ENCODE peak calls at places on chromosomes 6 and 20, in nine cellular contexts. E is lower lobe of right lung, W is GM23338, H is left lung, J is HFFc6, Y is Caco-2, X is fibroblast of the aortic adventitia, K is adrenal gland, Q is MM.1S. R is an unnamed sample.

GRCh38 chr20:57142667-57143066 is 123.8 kb downstream of the BMP7 start:
- DNase-seq in K (no peak), H (no peak), Y (no peak), W (no peak), E (no peak), J (no peak), Q (no peak), X (no peak), R (no peak)

GRCh38 chr20:58868795-58869194 is 16.3 kb downstream of the GNAS start:
- DNase-seq in Y (peak), X (no peak), H (no peak), Q (no peak), W (peak), K (no peak), E (no peak), J (no peak), R (no peak)

GRCh38 chr6:136012198-136012884 is 160.8 kb downstream of the PDE7B start:
- DNase-seq in K (no peak), W (no peak), J (peak), X (peak), Q (no peak), E (no peak), Y (no peak), H (no peak), R (no peak)

GRCh38 chr20:48184229-48184628 is 398.9 kb upstream of the SULF2 start:
- DNase-seq in W (no peak), K (no peak), X (no peak), E (no peak), H (no peak), Y (no peak), J (no peak), Q (no peak), R (no peak)

GRCh38 chr20:18004389-18005031 is 35.7 kb downstream of the MGME1 start:
- DNase-seq in H (no peak), Q (no peak), W (no peak), J (no peak), K (no peak), X (peak), E (no peak), Y (no peak), R (no peak)

GRCh38 chr6:73798592-73798991 is 102.6 kb downstream of the CD109 start:
- DNase-seq in X (peak), W (peak), J (peak), Q (no peak), H (no peak), E (no peak), Y (peak), K (peak), R (no peak)

GRCh38 chr20:60528141-60528540 is 569.9 kb downstream of the CDH26 start:
- DNase-seq in W (no peak), Q (no peak), Y (no peak), J (peak), K (no peak), E (peak), H (no peak), X (no peak), R (no peak)

GRCh38 chr6:97669191-97669651 is 386.2 kb upstream of the MMS22L start:
- DNase-seq in E (no peak), Q (no peak), K (peak), H (no peak), J (no peak), Y (no peak), X (peak), W (peak), R (no peak)

GRCh38 chr6:10719386-10720228 is 3.3 kb upstream of the TMEM14C start:
- DNase-seq in Y (no peak), H (no peak), E (no peak), W (no peak), J (no peak), K (no peak), Q (peak), X (peak), R (no peak)

GRCh38 chr6:6497541-6497940 is 91.0 kb upstream of the LY86 start:
- DNase-seq in Y (no peak), X (no peak), E (no peak), J (no peak), H (peak), Q (no peak), K (no peak), W (no peak), R (no peak)

GRCh38 chr6:6492675-6493074 is 95.8 kb upstream of the LY86 start:
- DNase-seq in H (no peak), X (no peak), K (no peak), J (no peak), Q (no peak), W (no peak), E (no peak), Y (no peak), R (no peak)

GRCh38 chr6:6491761-6492160 is 96.8 kb upstream of the LY86 start:
- DNase-seq in E (no peak), X (no peak), W (no peak), J (no peak), Y (no peak), K (no peak), Q (no peak), H (no peak), R (no peak)

GRCh38 chr6:6495851-6496250 is 92.7 kb upstream of the LY86 start:
- DNase-seq in J (no peak), E (no peak), W (no peak), Q (no peak), K (no peak), X (no peak), Y (no peak), H (no peak), R (no peak)

GRCh38 chr6:6494677-6495076 is 93.8 kb upstream of the LY86 start:
- DNase-seq in K (peak), J (no peak), Y (peak), X (no peak), E (peak), Q (peak), W (peak), H (peak), R (peak)
- TF ChIP-seq CTCF in K (peak), J (no peak), Y (peak), X (no peak), E (peak), Q (peak), W (peak), H (peak), R (peak)

GRCh38 chr20:62123450-62124118 is 1.3 kb downstream of the LSM14B start:
- DNase-seq in Q (no peak), X (peak), K (no peak), Y (no peak), W (peak), E (no peak), H (no peak), J (peak), R (no peak)
- TF ChIP-seq CTCF in Q (no peak), X (peak), K (no peak), Y (peak), W (no peak), E (no peak), H (no peak), J (peak), R (no peak)

GRCh38 chr6:22785036-22785435 is 215.7 kb downstream of the HDGFL1 start:
- DNase-seq in W (peak), X (no peak), Q (no peak), E (no peak), J (no peak), Y (no peak), H (no peak), K (no peak), R (peak)

GRCh38 chr6:22783921-22784320 is 214.6 kb downstream of the HDGFL1 start:
- DNase-seq in K (no peak), Y (no peak), X (peak), E (no peak), Q (no peak), J (no peak), W (no peak), H (no peak), R (no peak)

GRCh38 chr6:22789315-22789714 is 219.9 kb downstream of the HDGFL1 start:
- DNase-seq in K (no peak), H (no peak), X (peak), W (no peak), Q (no peak), Y (no peak), J (no peak), E (no peak), R (no peak)

GRCh38 chr6:22788038-22788437 is 218.7 kb downstream of the HDGFL1 start:
- DNase-seq in Y (no peak), Q (no peak), E (no peak), H (no peak), X (no peak), J (no peak), W (no peak), K (no peak), R (no peak)

GRCh38 chr6:22784611-22785010 is 215.2 kb downstream of the HDGFL1 start:
- DNase-seq in J (no peak), W (peak), X (no peak), Y (no peak), H (no peak), E (no peak), Q (no peak), K (no peak), R (no peak)
- TF ChIP-seq CTCF in J (no peak), W (no peak), X (no peak), Y (no peak), H (no peak), E (no peak), Q (no peak), K (no peak), R (no peak)

GRCh38 chr20:64083380-64084208 is 604 bp downstream of the LKAAEAR1 start:
- DNase-seq in H (peak), X (peak), Y (peak), W (peak), J (no peak), Q (peak), K (peak), E (peak), R (peak)

GRCh38 chr20:64081620-64081964 is 1.7 kb downstream of the OPRL1 start:
- DNase-seq in E (no peak), K (no peak), Y (no peak), X (no peak), J (no peak), W (no peak), H (no peak), Q (no peak), R (no peak)

GRCh38 chr20:64082821-64083379 is 1.3 kb downstream of the LKAAEAR1 start:
- DNase-seq in J (no peak), Q (no peak), W (no peak), H (peak), K (no peak), X (no peak), E (no peak), Y (no peak), R (no peak)

GRCh38 chr20:64080813-64081619 is 1.1 kb downstream of the OPRL1 start:
- DNase-seq in K (no peak), E (no peak), H (peak), J (no peak), W (no peak), Y (no peak), X (no peak), Q (peak), R (no peak)

GRCh38 chr20:64082126-64082638 is 2.0 kb downstream of the LKAAEAR1 start:
- DNase-seq in X (no peak), W (peak), Q (no peak), K (no peak), J (no peak), Y (no peak), H (peak), E (no peak), R (no peak)
- TF ChIP-seq CTCF in X (no peak), W (peak), Q (no peak), K (no peak), J (no peak), Y (no peak), H (no peak), E (no peak), R (no peak)

DNA sequence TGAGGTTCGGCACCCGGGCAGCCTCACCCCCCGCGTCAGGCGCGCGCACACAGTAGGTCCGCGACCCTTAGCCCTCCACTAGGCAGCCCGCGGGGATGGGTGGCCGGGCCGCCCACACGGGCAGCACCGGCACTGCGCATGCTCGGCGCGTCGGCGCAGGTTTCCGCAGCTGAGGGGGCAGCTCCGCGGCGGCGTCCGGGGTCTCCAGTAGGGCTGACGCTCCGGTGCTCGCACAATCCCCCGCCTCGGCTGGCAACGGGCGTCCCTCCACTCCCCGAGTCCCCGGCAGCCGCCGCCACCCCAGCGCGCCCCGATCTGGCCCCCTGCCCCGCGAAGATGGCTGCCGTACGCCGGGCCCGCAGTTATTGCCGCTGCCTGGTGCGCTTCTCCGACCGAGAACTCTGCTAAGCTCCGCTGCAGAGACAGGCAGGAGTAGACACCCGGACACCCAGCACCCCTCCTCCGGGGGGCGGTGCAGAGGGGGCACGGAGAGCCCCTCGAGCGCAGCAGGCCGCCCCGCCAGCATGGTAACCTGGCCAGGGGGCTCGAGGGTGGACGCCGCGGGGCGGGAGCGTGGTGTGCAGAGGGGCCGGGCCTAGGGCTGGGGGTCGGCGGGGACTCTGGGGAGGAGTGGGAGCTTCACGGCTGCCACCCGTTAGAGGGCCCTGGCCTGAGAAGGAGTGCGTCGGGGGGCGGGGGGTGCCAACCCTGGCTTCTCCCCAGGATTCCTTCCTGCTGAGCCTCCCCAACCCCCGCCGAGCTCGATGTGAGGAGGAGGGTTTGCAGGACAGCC is at the start of gene FBXO9:
- DNase-seq in Q (peak), J (no peak), W (peak), Y (peak), K (peak), E (peak), X (no peak), H (peak), R (peak)
- TF ChIP-seq CTCF in Q (peak), J (no peak), W (no peak), Y (no peak), K (no peak), E (no peak), X (no peak), H (no peak), R (no peak)

DNA sequence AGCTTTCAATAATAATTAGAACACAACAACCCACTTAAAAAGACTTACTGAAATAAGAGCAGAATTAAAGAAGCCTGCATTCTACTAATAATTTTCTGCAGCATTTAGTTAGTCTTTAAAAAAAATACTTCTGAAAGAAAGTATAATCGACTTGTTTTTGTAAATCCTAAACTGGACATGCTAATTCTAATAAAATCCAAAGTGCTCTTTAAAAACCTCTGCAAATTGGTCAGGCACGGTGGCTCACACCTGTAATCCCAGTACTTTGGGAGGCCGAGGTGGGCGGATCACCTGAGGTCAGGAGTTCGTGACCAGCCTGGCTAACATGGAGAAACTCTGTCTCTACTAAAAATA is 57.5 kb upstream of the ARMH2 start:
- DNase-seq in W (no peak), K (no peak), J (no peak), E (no peak), Y (no peak), X (no peak), H (no peak), Q (no peak), R (no peak)
- TF ChIP-seq CTCF in W (no peak), K (no peak), J (no peak), E (no peak), Y (no peak), X (no peak), H (no peak), Q (no peak), R (peak)

DNA sequence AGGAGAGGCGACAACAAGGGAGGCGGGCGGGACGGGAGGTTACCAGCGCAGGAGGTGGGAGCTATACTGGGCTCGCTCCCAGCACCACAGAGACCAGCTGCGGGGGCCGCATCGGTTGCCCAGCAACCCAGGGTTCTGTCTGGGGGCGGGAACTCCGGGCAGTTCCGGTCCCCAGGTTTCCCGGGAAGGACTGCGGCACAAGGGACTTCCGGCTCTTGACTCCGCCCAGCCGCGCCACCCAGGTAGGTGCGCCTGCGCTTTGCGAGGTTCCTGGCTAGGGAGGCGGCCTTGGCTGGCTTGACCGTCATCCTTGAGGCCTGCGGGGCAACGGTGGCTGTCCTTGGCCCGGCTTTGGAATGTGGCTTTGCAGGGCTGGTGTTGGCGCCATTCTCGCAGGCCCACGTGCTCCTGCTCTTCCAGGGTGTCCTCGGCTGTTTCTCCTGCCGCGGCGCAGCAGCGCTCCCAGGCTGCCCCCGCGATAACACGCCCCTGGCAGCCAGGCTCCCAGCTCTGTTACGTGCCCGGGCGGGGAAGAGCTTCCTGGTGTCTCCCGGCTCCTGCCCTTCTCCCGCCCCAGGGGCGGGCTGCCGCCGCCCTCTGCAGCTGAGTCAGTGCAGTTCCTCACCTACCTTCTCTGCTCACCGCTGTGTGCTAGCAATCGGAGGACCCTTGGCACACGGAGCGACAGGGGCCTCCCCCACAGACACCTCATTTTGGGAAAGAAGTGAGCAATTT is at the start of gene RSPH3:
- DNase-seq in K (peak), W (peak), J (peak), Q (peak), E (peak), Y (peak), H (peak), X (peak), R (peak)
- TF ChIP-seq CTCF in K (no peak), W (peak), J (peak), Q (no peak), E (peak), Y (peak), H (no peak), X (peak), R (no peak)

DNA sequence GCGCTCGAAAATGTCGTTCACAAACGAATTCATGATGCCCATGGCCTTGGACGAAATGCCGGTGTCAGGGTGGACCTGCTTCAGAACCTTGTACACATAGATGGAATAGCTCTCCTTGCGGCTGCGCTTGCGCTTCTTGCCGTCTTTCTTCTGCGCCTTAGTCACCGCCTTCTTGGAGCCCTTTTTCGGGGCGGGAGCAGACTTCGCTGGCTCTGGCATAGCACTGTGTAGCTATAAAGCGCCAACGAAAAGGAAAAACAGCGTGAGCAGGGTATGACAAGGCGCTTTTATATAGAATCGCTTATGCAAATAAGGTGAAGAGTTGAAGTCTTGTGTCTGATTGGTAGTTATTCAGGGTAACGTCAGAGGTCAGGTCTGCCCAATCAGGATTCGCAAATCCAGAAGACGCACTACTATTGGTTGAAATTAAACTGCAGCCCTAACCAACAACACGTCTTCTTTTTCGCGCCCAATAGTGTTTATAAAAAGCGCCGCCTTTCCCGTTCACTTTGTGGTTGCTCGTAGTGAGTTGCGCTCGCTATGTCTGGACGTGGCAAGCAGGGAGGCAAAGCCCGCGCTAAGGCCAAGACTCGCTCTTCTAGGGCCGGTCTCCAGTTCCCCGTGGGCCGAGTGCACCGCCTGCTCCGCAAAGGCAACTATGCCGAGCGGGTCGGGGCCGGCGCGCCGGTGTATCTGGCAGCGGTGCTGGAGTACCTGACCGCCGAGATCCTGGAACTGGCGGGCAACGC is 114.8 kb upstream of the PRSS16 start:
- DNase-seq in X (peak), H (peak), Q (peak), Y (peak), K (peak), W (peak), E (peak), J (peak), R (peak)
- TF ChIP-seq CTCF in X (no peak), H (no peak), Q (no peak), Y (no peak), K (no peak), W (no peak), E (no peak), J (no peak), R (no peak)

GRCh38 chr6:143842902-143843688 is at the start of gene LTV1:
- DNase-seq in E (peak), K (peak), Q (peak), X (peak), J (peak), W (peak), Y (peak), H (peak), R (peak)
- TF ChIP-seq CTCF in E (no peak), K (peak), Q (no peak), X (no peak), J (peak), W (peak), Y (no peak), H (no peak), R (no peak)